ENCODE peak calls at places on chromosome 7, in seven cellular contexts. Q is cerebellar cortex; P is NCI-H774; J is tibial nerve; L is CD8-positive, alpha-beta T cell; A is A549; N is NCI-H1092. H is an unnamed sample.

GRCh38 chr7:70154521-70155180 is 556.4 kb downstream of the AUTS2 start:
- DNase-seq in L (no peak), Q (peak; percentile 5), N (no peak), A (no peak), J (no peak), P (no peak), H (no peak)

GRCh38 chr7:2431260-2431867 is 28.0 kb downstream of the CHST12 start:
- DNase-seq in A (peak; percentile 21), P (no peak), N (no peak), Q (no peak), J (no peak), L (peak; percentile 47), H (no peak)

GRCh38 chr7:139936760-139937310 is 107.8 kb downstream of the TBXAS1 start:
- DNase-seq in J (no peak), P (no peak), Q (no peak), N (no peak), L (no peak), A (no peak), H (peak; percentile 14)

GRCh38 chr7:132422502-132423101 is 153.7 kb downstream of the PLXNA4 start:
- DNase-seq in L (no peak), N (no peak), Q (no peak), P (no peak), A (no peak), J (no peak), H (no peak)

GRCh38 chr7:33874943-33875342 is 30.4 kb upstream of the BMPER start:
- DNase-seq in N (no peak), A (no peak), Q (no peak), J (peak; percentile 73), L (no peak), P (no peak), H (peak; percentile 30)

GRCh38 chr7:142483659-142484317 is 225.9 kb upstream of the PRSS58 start:
- DNase-seq in P (no peak), L (no peak), J (no peak), Q (no peak), A (no peak), N (no peak), H (no peak)

GRCh38 chr7:1705339-1705738 is 35.3 kb downstream of the ELFN1 start:
- DNase-seq in L (no peak), A (no peak), P (no peak), J (no peak), Q (no peak), N (no peak), H (no peak)

GRCh38 chr7:129436335-129436923 is 2.2 kb downstream of the STRIP2 start:
- DNase-seq in P (no peak), N (no peak), L (no peak), A (no peak), J (no peak), Q (peak; percentile 88), H (no peak)

GRCh38 chr7:149302865-149303264 is 40.9 kb downstream of the ZNF783 start:
- DNase-seq in A (no peak), J (no peak), Q (no peak), N (no peak), P (no peak), L (no peak), H (no peak)

GRCh38 chr7:135964791-135965190 is 12.4 kb downstream of the MTPN start:
- DNase-seq in J (no peak), A (no peak), L (no peak), N (no peak), P (no peak), Q (no peak), H (no peak)

GRCh38 chr7:98464558-98464940 is 63.7 kb upstream of the BAIAP2L1 start:
- DNase-seq in L (no peak), P (no peak), N (no peak), A (no peak), Q (no peak), J (no peak), H (no peak)

GRCh38 chr7:3027005-3027404 is 16.7 kb downstream of the CARD11 start:
- DNase-seq in A (no peak), N (no peak), P (no peak), J (no peak), L (no peak), Q (no peak), H (no peak)

GRCh38 chr7:77460057-77460486 is 43.9 kb upstream of the GSAP start:
- DNase-seq in J (no peak), P (no peak), A (no peak), L (no peak), Q (no peak), N (no peak), H (no peak)

GRCh38 chr7:8724080-8724718 is 290.8 kb downstream of the NXPH1 start:
- DNase-seq in Q (peak; percentile 54), P (peak; percentile 45), L (no peak), A (peak; percentile 13), J (peak; percentile 11), N (peak; percentile 65), H (peak; percentile 25)

GRCh38 chr7:23168111-23168885 is 13.6 kb upstream of the NUP42 start:
- DNase-seq in J (no peak), Q (no peak), P (no peak), L (no peak), A (no peak), N (no peak), H (no peak)

GRCh38 chr7:27605283-27605682 is 57.4 kb downstream of the HIBADH start:
- DNase-seq in N (no peak), Q (no peak), P (no peak), J (no peak), L (no peak), A (peak; percentile 7), H (no peak)

GRCh38 chr7:66245008-66245407 is 39.9 kb downstream of the TPST1 start:
- DNase-seq in A (no peak), P (no peak), L (no peak), N (no peak), Q (no peak), J (no peak), H (no peak)

GRCh38 chr7:82816272-82816671 is 346.4 kb downstream of the PCLO start:
- DNase-seq in J (no peak), L (no peak), A (no peak), P (no peak), N (no peak), Q (no peak), H (no peak)

GRCh38 chr7:78792006-78792405 is 661.5 kb downstream of the MAGI2 start:
- DNase-seq in A (no peak), L (no peak), N (no peak), Q (no peak), P (no peak), J (no peak), H (no peak)

GRCh38 chr7:88664630-88665233 is 94.8 kb upstream of the ZNF804B start:
- DNase-seq in L (no peak), A (no peak), N (no peak), P (no peak), Q (no peak), J (no peak), H (no peak)

GRCh38 chr7:50665403-50666123 is 100.4 kb upstream of the DDC start:
- DNase-seq in Q (no peak), J (no peak), A (no peak), N (no peak), L (no peak), P (no peak), H (no peak)

GRCh38 chr7:139861794-139862193 is 32.7 kb downstream of the TBXAS1 start:
- DNase-seq in A (no peak), N (no peak), L (no peak), P (no peak), Q (no peak), J (no peak), H (no peak)

GRCh38 chr7:69837387-69838068 is 239.3 kb downstream of the AUTS2 start:
- DNase-seq in N (peak; percentile 98), P (peak; percentile 46), A (no peak), L (no peak), J (no peak), Q (no peak), H (no peak)

GRCh38 chr7:73809454-73810090 is 21.2 kb upstream of the CLDN4 start:
- DNase-seq in Q (no peak), N (no peak), P (no peak), J (no peak), A (no peak), L (no peak), H (no peak)

GRCh38 chr7:66631471-66631870 is 2.8 kb downstream of the KCTD7 start:
- DNase-seq in Q (no peak), N (no peak), J (no peak), P (no peak), L (no peak), A (no peak), H (no peak)

GRCh38 chr7:89685287-89685686 is 469.0 kb upstream of the STEAP1 start:
- DNase-seq in A (no peak), N (no peak), P (no peak), Q (no peak), J (no peak), L (no peak), H (no peak)

GRCh38 chr7:141097430-141097829 is 23.6 kb downstream of the TMEM178B start:
- DNase-seq in J (no peak), A (no peak), L (no peak), N (no peak), P (no peak), Q (no peak), H (no peak)

GRCh38 chr7:77447616-77448015 is 31.5 kb upstream of the GSAP start:
- DNase-seq in L (no peak), P (no peak), A (no peak), J (no peak), N (no peak), Q (no peak), H (no peak)

GRCh38 chr7:50531928-50532327 is 33.3 kb downstream of the DDC start:
- DNase-seq in J (no peak), N (peak; percentile 98), Q (no peak), L (no peak), P (no peak), A (no peak), H (no peak)

GRCh38 chr7:128259131-128260056 is 18.3 kb downstream of the LEP start:
- DNase-seq in A (no peak), N (no peak), L (no peak), Q (no peak), P (no peak), J (no peak), H (no peak)

GRCh38 chr7:34939175-34939574 is 98.1 kb downstream of the DPY19L1 start:
- DNase-seq in P (no peak), A (peak; percentile 60), L (no peak), J (no peak), N (no peak), Q (no peak), H (no peak)

GRCh38 chr7:36615877-36616276 is 108.4 kb downstream of the AOAH start:
- DNase-seq in L (no peak), A (no peak), J (no peak), Q (no peak), P (no peak), N (peak; percentile 48), H (no peak)

GRCh38 chr7:45181991-45182855 is 24.6 kb downstream of the RAMP3 start:
- DNase-seq in Q (no peak), N (no peak), L (no peak), J (no peak), P (no peak), A (no peak), H (no peak)

GRCh38 chr7:150962743-150963399 is 15.2 kb downstream of the KCNH2 start:
- DNase-seq in Q (peak; percentile 81), L (peak; percentile 68), J (no peak), A (peak; percentile 92), P (no peak), N (peak; percentile 36), H (peak; percentile 69)

GRCh38 chr7:77685219-77685618 is 11.0 kb upstream of the RSBN1L start:
- DNase-seq in J (no peak), L (no peak), Q (no peak), P (peak; percentile 70), A (no peak), N (peak; percentile 14), H (no peak)

GRCh38 chr7:44798649-44799275 is 2.3 kb downstream of the PPIA start:
- DNase-seq in L (no peak), Q (no peak), P (no peak), N (no peak), A (no peak), J (no peak), H (no peak)

GRCh38 chr7:41621953-41622831 is 80.7 kb downstream of the INHBA start:
- DNase-seq in P (no peak), J (no peak), L (no peak), N (no peak), A (no peak), Q (no peak), H (no peak)

H was measured in heart right ventricle.